ENCODE peak calls at places on chromosomes 13 and 19, in five cellular contexts. R, B, V, I and E are unnamed samples.
A peak's percentile ranks its signal among the peaks of the same experiment; 100 is the strongest.

GRCh38 chr13:20993661-20994440 is 67.5 kb downstream of the LATS2 start:
- DNase-seq in B (no peak), R (peak; percentile 96), V (no peak), I (no peak), E (no peak)

GRCh38 chr13:44474122-44474910 is 100.7 kb downstream of the SERP2 start:
- DNase-seq in B (no peak), R (peak; percentile 27), I (peak; percentile 57), V (no peak), E (no peak)

GRCh38 chr13:49356224-49356623 is 87.6 kb downstream of the CAB39L start:
- DNase-seq in B (no peak), R (peak; percentile 96), I (peak; percentile 56), V (no peak), E (no peak)

GRCh38 chr19:7639863-7640348 is 3.0 kb downstream of the STXBP2 start:
- DNase-seq in V (no peak), B (no peak), I (no peak), R (no peak), E (no peak)

GRCh38 chr19:41688687-41689086 is 617 bp upstream of the CEACAM7 start:
- DNase-seq in B (no peak), V (no peak), R (no peak), I (no peak), E (no peak)

GRCh38 chr13:33176526-33176925 is 109.0 kb downstream of the STARD13 start:
- DNase-seq in R (no peak), V (no peak), B (no peak), I (no peak), E (no peak)

GRCh38 chr13:20451397-20451796 is 74.3 kb downstream of the CRYL1 start:
- DNase-seq in R (no peak), B (no peak), I (no peak), V (no peak), E (no peak)

GRCh38 chr19:4844348-4845179 is 13.1 kb upstream of the TICAM1 start:
- DNase-seq in I (no peak), B (no peak), V (no peak), R (no peak), E (no peak)

GRCh38 chr19:35029737-35030256 is 473 bp upstream of the SCN1B start:
- DNase-seq in I (no peak), B (no peak), V (no peak), R (no peak), E (no peak)

GRCh38 chr13:35144496-35144895 is 202.4 kb downstream of the NBEA start:
- DNase-seq in R (peak; percentile 4), B (no peak), I (peak; percentile 4), V (no peak), E (no peak)

GRCh38 chr19:41932259-41933130 is 4.2 kb upstream of the ERFL start:
- DNase-seq in R (no peak), B (no peak), I (no peak), V (no peak), E (no peak)

GRCh38 chr13:57925250-57925649 is 293.7 kb downstream of the PCDH17 start:
- DNase-seq in V (no peak), I (peak; percentile 1), R (peak; percentile 8), B (no peak), E (no peak)

GRCh38 chr13:39452412-39452811 is 150.6 kb downstream of the LHFPL6 start:
- DNase-seq in B (no peak), I (no peak), R (peak; percentile 40), V (no peak), E (no peak)

GRCh38 chr19:17879466-17879865 is 7.7 kb downstream of the SLC5A5 start:
- DNase-seq in I (no peak), B (no peak), R (no peak), V (no peak), E (no peak)

GRCh38 chr19:16912780-16913179 is 24.0 kb downstream of the F2RL3 start:
- DNase-seq in R (no peak), I (no peak), V (no peak), B (no peak), E (no peak)

GRCh38 chr13:42259515-42259914 is 12.4 kb upstream of the AKAP11 start:
- DNase-seq in R (no peak), V (no peak), I (no peak), B (no peak), E (no peak)

GRCh38 chr19:16041571-16042386 is 34.5 kb upstream of the TPM4 start:
- DNase-seq in V (peak; percentile 61), I (peak; percentile 87), B (peak; percentile 42), R (peak; percentile 17), E (peak; percentile 86)

GRCh38 chr19:38942471-38943181 is 11.9 kb downstream of the MRPS12 start:
- DNase-seq in R (no peak), B (no peak), I (no peak), V (no peak), E (no peak)

GRCh38 chr13:50387124-50387581 is 371.9 kb downstream of the KCNRG start:
- DNase-seq in B (no peak), V (no peak), I (peak; percentile 9), R (peak; percentile 74), E (no peak)

GRCh38 chr13:38366954-38367645 is 17.4 kb downstream of the UFM1 start:
- DNase-seq in B (no peak), V (no peak), R (peak; percentile 31), I (peak; percentile 79), E (no peak)

GRCh38 chr13:48501705-48502104 is 31.2 kb downstream of the RCBTB2 start:
- DNase-seq in V (no peak), R (no peak), I (peak; percentile 6), B (no peak), E (no peak)

GRCh38 chr19:10352764-10353671 is 13.6 kb upstream of the ICAM3 start:
- DNase-seq in V (no peak), B (no peak), I (no peak), R (no peak), E (no peak)

GRCh38 chr19:5624154-5624663 is 1.3 kb downstream of the SAFB start:
- DNase-seq in B (no peak), V (no peak), R (peak; percentile 35), I (peak; percentile 45), E (no peak)

GRCh38 chr19:16327131-16327450 is 2.5 kb downstream of the KLF2 start:
- DNase-seq in I (no peak), B (no peak), V (no peak), R (no peak), E (no peak)